ENCODE peak calls at places on chromosomes 6 and 20, in five cellular contexts. One of them, this sample, is unnamed.

GRCh38 chr6:11791354-11792107 is 12.9 kb upstream of the ADTRP start:
- DNase-seq in endothelial cell of umbilical vein: no peak
- DNase-seq in GM23248: peak; percentile 11
- DNase-seq in A673: no peak
- DNase-seq in GM23338: peak; percentile 28
- DNase-seq in this sample: no peak

GRCh38 chr6:41637179-41638001 is 878 bp upstream of the MDFI start:
- DNase-seq in endothelial cell of umbilical vein: peak; percentile 36
- DNase-seq in GM23248: no peak
- DNase-seq in A673: no peak
- DNase-seq in GM23338: peak; percentile 67
- DNase-seq in this sample: no peak

GRCh38 chr6:5014072-5014561 is 10.3 kb upstream of the RPP40 start:
- DNase-seq in endothelial cell of umbilical vein: no peak
- DNase-seq in GM23248: no peak
- DNase-seq in A673: no peak
- DNase-seq in GM23338: no peak
- DNase-seq in this sample: no peak

GRCh38 chr6:86707545-86708120 is 229.7 kb upstream of the HTR1E start:
- DNase-seq in endothelial cell of umbilical vein: no peak
- DNase-seq in GM23248: no peak
- DNase-seq in A673: no peak
- DNase-seq in GM23338: no peak
- DNase-seq in this sample: no peak

GRCh38 chr20:53708129-53708968 is 114.7 kb upstream of the ZNF217 start:
- DNase-seq in endothelial cell of umbilical vein: no peak
- DNase-seq in GM23248: peak; percentile 57
- DNase-seq in A673: no peak
- DNase-seq in GM23338: no peak
- DNase-seq in this sample: peak; percentile 91

GRCh38 chr20:25397827-25398226 is 7.2 kb upstream of the ABHD12 start:
- DNase-seq in endothelial cell of umbilical vein: no peak
- DNase-seq in GM23248: peak; percentile 36
- DNase-seq in A673: no peak
- DNase-seq in GM23338: no peak
- DNase-seq in this sample: no peak

GRCh38 chr20:9235518-9235917 is 166.6 kb downstream of the PLCB4 start:
- DNase-seq in endothelial cell of umbilical vein: peak; percentile 49
- DNase-seq in GM23248: peak; percentile 79
- DNase-seq in A673: peak; percentile 92
- DNase-seq in GM23338: no peak
- DNase-seq in this sample: peak; percentile 46

GRCh38 chr6:149717588-149718458 is at the start of gene LATS1:
- DNase-seq in endothelial cell of umbilical vein: peak; percentile 84
- DNase-seq in GM23248: peak; percentile 95
- DNase-seq in A673: peak; percentile 93
- DNase-seq in GM23338: peak; percentile 89
- DNase-seq in this sample: peak; percentile 70

GRCh38 chr6:112443118-112443641 is 96.0 kb downstream of the RFPL4B start:
- DNase-seq in endothelial cell of umbilical vein: no peak
- DNase-seq in GM23248: peak; percentile 10
- DNase-seq in A673: peak; percentile 39
- DNase-seq in GM23338: no peak
- DNase-seq in this sample: no peak

GRCh38 chr6:158324136-158324535 is 11.9 kb downstream of the TULP4 start:
- DNase-seq in endothelial cell of umbilical vein: no peak
- DNase-seq in GM23248: peak; percentile 53
- DNase-seq in A673: no peak
- DNase-seq in GM23338: no peak
- DNase-seq in this sample: no peak

GRCh38 chr6:4169028-4169789 is 33.8 kb upstream of the ECI2 start:
- DNase-seq in endothelial cell of umbilical vein: no peak
- DNase-seq in GM23248: peak; percentile 66
- DNase-seq in A673: peak; percentile 45
- DNase-seq in GM23338: peak; percentile 70
- DNase-seq in this sample: peak; percentile 14

GRCh38 chr6:33207569-33208088 is 671 bp upstream of the RING1 start:
- DNase-seq in endothelial cell of umbilical vein: peak; percentile 60
- DNase-seq in GM23248: peak; percentile 86
- DNase-seq in A673: peak; percentile 51
- DNase-seq in GM23338: peak; percentile 73
- DNase-seq in this sample: no peak

GRCh38 chr6:96468281-96468680 is 53.3 kb upstream of the UFL1 start:
- DNase-seq in endothelial cell of umbilical vein: no peak
- DNase-seq in GM23248: no peak
- DNase-seq in A673: no peak
- DNase-seq in GM23338: no peak
- DNase-seq in this sample: no peak

GRCh38 chr20:19549896-19550295 is 208.2 kb upstream of the RIN2 start:
- DNase-seq in endothelial cell of umbilical vein: no peak
- DNase-seq in GM23248: no peak
- DNase-seq in A673: no peak
- DNase-seq in GM23338: no peak
- DNase-seq in this sample: no peak

GRCh38 chr6:51531623-51532022 is 555.8 kb downstream of the PKHD1 start:
- DNase-seq in endothelial cell of umbilical vein: no peak
- DNase-seq in GM23248: no peak
- DNase-seq in A673: peak; percentile 43
- DNase-seq in GM23338: no peak
- DNase-seq in this sample: no peak

GRCh38 chr6:110285306-110286060 is 72.7 kb downstream of the METTL24 start:
- DNase-seq in endothelial cell of umbilical vein: no peak
- DNase-seq in GM23248: peak; percentile 19
- DNase-seq in A673: peak; percentile 60
- DNase-seq in GM23338: peak; percentile 34
- DNase-seq in this sample: no peak

GRCh38 chr6:39681566-39682250 is 43.5 kb downstream of the KIF6 start:
- DNase-seq in endothelial cell of umbilical vein: no peak
- DNase-seq in GM23248: peak; percentile 56
- DNase-seq in A673: no peak
- DNase-seq in GM23338: no peak
- DNase-seq in this sample: peak; percentile 52

GRCh38 chr6:11350294-11350693 is 117.8 kb upstream of the NEDD9 start:
- DNase-seq in endothelial cell of umbilical vein: no peak
- DNase-seq in GM23248: peak; percentile 40
- DNase-seq in A673: no peak
- DNase-seq in GM23338: no peak
- DNase-seq in this sample: no peak

GRCh38 chr6:15512126-15512525 is 150.7 kb downstream of the DTNBP1 start:
- DNase-seq in endothelial cell of umbilical vein: no peak
- DNase-seq in GM23248: peak; percentile 30
- DNase-seq in A673: peak; percentile 46
- DNase-seq in GM23338: no peak
- DNase-seq in this sample: no peak

GRCh38 chr6:116370328-116370716 is 425 bp upstream of the DSE start:
- DNase-seq in endothelial cell of umbilical vein: no peak
- DNase-seq in GM23248: no peak
- DNase-seq in A673: peak; percentile 73
- DNase-seq in GM23338: no peak
- DNase-seq in this sample: no peak

GRCh38 chr6:154638369-154638768 is 94.8 kb upstream of the SCAF8 start:
- DNase-seq in endothelial cell of umbilical vein: peak; percentile 93
- DNase-seq in GM23248: peak; percentile 15
- DNase-seq in A673: peak; percentile 57
- DNase-seq in GM23338: no peak
- DNase-seq in this sample: peak; percentile 80

GRCh38 chr6:22884441-22884840 is 315.1 kb downstream of the HDGFL1 start:
- DNase-seq in endothelial cell of umbilical vein: peak; percentile 95
- DNase-seq in GM23248: no peak
- DNase-seq in A673: peak; percentile 11
- DNase-seq in GM23338: no peak
- DNase-seq in this sample: no peak

GRCh38 chr6:13679996-13680395 is 31.6 kb downstream of the RANBP9 start:
- DNase-seq in endothelial cell of umbilical vein: no peak
- DNase-seq in GM23248: no peak
- DNase-seq in A673: no peak
- DNase-seq in GM23338: no peak
- DNase-seq in this sample: no peak

GRCh38 chr6:36375644-36376155 is 11.8 kb downstream of the ETV7 start:
- DNase-seq in endothelial cell of umbilical vein: no peak
- DNase-seq in GM23248: no peak
- DNase-seq in A673: no peak
- DNase-seq in GM23338: no peak
- DNase-seq in this sample: no peak

GRCh38 chr20:42603655-42604054 is 586.1 kb downstream of the PTPRT start:
- DNase-seq in endothelial cell of umbilical vein: no peak
- DNase-seq in GM23248: no peak
- DNase-seq in A673: no peak
- DNase-seq in GM23338: no peak
- DNase-seq in this sample: no peak

GRCh38 chr6:134166529-134167221 is 114.3 kb upstream of the SLC2A12 start:
- DNase-seq in endothelial cell of umbilical vein: no peak
- DNase-seq in GM23248: no peak
- DNase-seq in A673: no peak
- DNase-seq in GM23338: no peak
- DNase-seq in this sample: no peak

GRCh38 chr6:125444234-125444949 is 142.6 kb upstream of the HDDC2 start:
- DNase-seq in endothelial cell of umbilical vein: no peak
- DNase-seq in GM23248: no peak
- DNase-seq in A673: no peak
- DNase-seq in GM23338: no peak
- DNase-seq in this sample: no peak

GRCh38 chr6:56866917-56867522 is 87.9 kb upstream of the BEND6 start:
- DNase-seq in endothelial cell of umbilical vein: peak; percentile 75
- DNase-seq in GM23248: peak; percentile 79
- DNase-seq in A673: no peak
- DNase-seq in GM23338: no peak
- DNase-seq in this sample: no peak

GRCh38 chr6:159360306-159360705 is 191.1 kb downstream of the FNDC1 start:
- DNase-seq in endothelial cell of umbilical vein: no peak
- DNase-seq in GM23248: peak; percentile 54
- DNase-seq in A673: no peak
- DNase-seq in GM23338: no peak
- DNase-seq in this sample: no peak

GRCh38 chr20:39289316-39289715 is 327.2 kb downstream of the DHX35 start:
- DNase-seq in endothelial cell of umbilical vein: no peak
- DNase-seq in GM23248: no peak
- DNase-seq in A673: no peak
- DNase-seq in GM23338: peak; percentile 63
- DNase-seq in this sample: no peak

GRCh38 chr6:33199687-33200233 is 705 bp downstream of the RXRB start:
- DNase-seq in endothelial cell of umbilical vein: peak; percentile 53
- DNase-seq in GM23248: peak; percentile 76
- DNase-seq in A673: peak; percentile 77
- DNase-seq in GM23338: peak; percentile 92
- DNase-seq in this sample: peak; percentile 36

GRCh38 chr6:137148291-137149076 is 25.0 kb downstream of the IL22RA2 start:
- DNase-seq in endothelial cell of umbilical vein: no peak
- DNase-seq in GM23248: peak; percentile 63
- DNase-seq in A673: no peak
- DNase-seq in GM23338: no peak
- DNase-seq in this sample: no peak

GRCh38 chr6:155271145-155271544 is 7.3 kb downstream of the CLDN20 start:
- DNase-seq in endothelial cell of umbilical vein: no peak
- DNase-seq in GM23248: no peak
- DNase-seq in A673: no peak
- DNase-seq in GM23338: no peak
- DNase-seq in this sample: no peak

GRCh38 chr20:52918311-52918710 is 53.8 kb upstream of the TSHZ2 start:
- DNase-seq in endothelial cell of umbilical vein: no peak
- DNase-seq in GM23248: no peak
- DNase-seq in A673: no peak
- DNase-seq in GM23338: no peak
- DNase-seq in this sample: peak; percentile 8

GRCh38 chr6:42390228-42390934 is 61.3 kb downstream of the TRERF1 start:
- DNase-seq in endothelial cell of umbilical vein: no peak
- DNase-seq in GM23248: no peak
- DNase-seq in A673: no peak
- DNase-seq in GM23338: no peak
- DNase-seq in this sample: no peak

GRCh38 chr6:131807644-131808459 is at the start of gene ENPP1:
- DNase-seq in endothelial cell of umbilical vein: peak; percentile 45
- DNase-seq in GM23248: peak; percentile 87
- DNase-seq in A673: peak; percentile 76
- DNase-seq in GM23338: peak; percentile 86
- DNase-seq in this sample: peak; percentile 47
- H3K27me3 ChIP-seq in endothelial cell of umbilical vein: peaks cover 5% of the 10 kb centered on the region
- H3K27me3 ChIP-seq in GM23248: no peaks in the 10 kb centered on the region
- H3K27me3 ChIP-seq in A673: no peaks in the 10 kb centered on the region
- H3K27me3 ChIP-seq in GM23338: peaks cover 19% of the 10 kb centered on the region
- H3K27me3 ChIP-seq in this sample: no peaks in the 10 kb centered on the region

DNA sequence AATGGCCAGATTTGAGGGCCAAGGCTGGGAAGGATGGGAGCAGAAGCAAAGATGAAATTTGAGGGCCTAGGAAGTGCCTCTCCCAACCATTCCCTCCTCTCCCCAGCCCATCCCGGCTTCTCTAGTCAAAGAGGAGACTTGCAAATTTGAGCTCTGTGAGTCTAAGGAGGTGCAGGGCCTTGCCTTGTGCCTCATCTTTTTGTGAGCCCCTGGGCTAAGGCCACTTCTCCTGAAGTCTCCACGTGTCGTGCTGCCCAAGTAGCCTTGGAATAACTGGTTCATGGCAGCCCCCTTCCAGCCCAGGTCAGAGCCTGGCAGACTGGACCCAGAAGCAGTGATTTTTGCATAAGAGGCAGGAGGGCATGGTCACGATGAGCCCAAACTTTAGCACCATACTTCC is 6.7 kb downstream of the PTGIS start:
- DNase-seq in endothelial cell of umbilical vein: no peak
- DNase-seq in GM23248: peak; percentile 33
- DNase-seq in A673: no peak
- DNase-seq in GM23338: no peak
- DNase-seq in this sample: no peak
- H3K27ac ChIP-seq in endothelial cell of umbilical vein: peak overlapping the region; percentile 79
- H3K27ac ChIP-seq in GM23248: peak overlapping the region; percentile 95
- H3K27ac ChIP-seq in A673: no peak overlapping the region
- H3K27ac ChIP-seq in GM23338: peak overlapping the region; percentile 88
- H3K27ac ChIP-seq in this sample: no peak overlapping the region

GRCh38 chr20:4275689-4276088 is 260.3 kb upstream of the RNF24 start:
- DNase-seq in endothelial cell of umbilical vein: no peak
- DNase-seq in GM23248: no peak
- DNase-seq in A673: no peak
- DNase-seq in GM23338: no peak
- DNase-seq in this sample: no peak
- TF ChIP-seq EZH2 in endothelial cell of umbilical vein: no peak
- TF ChIP-seq EZH2 in GM23248: no peak
- TF ChIP-seq EZH2 in A673: no peak
- TF ChIP-seq EZH2 in GM23338: no peak
- TF ChIP-seq EZH2 in this sample: no peak

DNA sequence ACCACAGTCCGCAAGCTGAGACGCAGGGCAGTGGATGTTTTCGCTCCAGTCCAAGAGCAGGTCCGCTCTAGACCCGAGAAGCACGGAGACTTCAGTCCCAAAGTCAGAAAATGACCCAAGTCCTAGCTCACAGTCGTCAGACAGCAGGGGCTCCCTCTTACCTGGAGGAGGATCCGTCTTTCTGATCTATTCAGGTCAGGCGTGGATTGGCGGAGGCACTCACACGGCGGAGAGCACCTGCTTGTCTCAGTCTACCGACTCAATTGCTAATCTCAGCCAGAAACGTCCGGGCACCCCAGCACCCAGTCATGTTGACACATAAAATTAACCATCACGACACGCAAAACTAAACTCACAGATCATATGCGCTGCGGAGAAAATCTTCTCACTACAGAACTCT is 285.3 kb upstream of the CDH4 start:
- DNase-seq in endothelial cell of umbilical vein: no peak
- DNase-seq in GM23248: no peak
- DNase-seq in A673: no peak
- DNase-seq in GM23338: no peak
- DNase-seq in this sample: no peak
- H3K27me3 ChIP-seq in endothelial cell of umbilical vein: no peaks in the 10 kb centered on the region
- H3K27me3 ChIP-seq in GM23248: peaks cover 3% of the 10 kb centered on the region
- H3K27me3 ChIP-seq in A673: peaks cover 36% of the 10 kb centered on the region
- H3K27me3 ChIP-seq in GM23338: no peaks in the 10 kb centered on the region
- H3K27me3 ChIP-seq in this sample: no peaks in the 10 kb centered on the region

GRCh38 chr6:118768904-118769325 is 117.5 kb upstream of the CEP85L start:
- DNase-seq in endothelial cell of umbilical vein: no peak
- DNase-seq in GM23248: no peak
- DNase-seq in A673: no peak
- DNase-seq in GM23338: no peak
- DNase-seq in this sample: no peak
- H3K27ac ChIP-seq in endothelial cell of umbilical vein: no peak overlapping the region
- H3K27ac ChIP-seq in GM23248: no peak overlapping the region
- H3K27ac ChIP-seq in A673: no peak overlapping the region
- H3K27ac ChIP-seq in GM23338: no peak overlapping the region
- H3K27ac ChIP-seq in this sample: no peak overlapping the region